ENCODE peak calls at places on chromosomes 2 and 18, in eight cellular contexts. Q is esophagus muscularis mucosa, B is right atrium auricular region, V is lower leg skin, S is fibroblast of mammary gland, I is H9, Y is BJ, C is psoas muscle. L is an unnamed sample.

GRCh38 chr2:130183500-130184373 is 1.7 kb downstream of the MZT2B start:
- DNase-seq in Q (no peak), B (no peak), V (no peak), S (peak; percentile 35), I (no peak), Y (no peak), C (peak; percentile 32), L (peak; percentile 43)

GRCh38 chr2:96819876-96820511 is 3.9 kb downstream of the CNNM3 start:
- DNase-seq in Q (no peak), B (no peak), V (no peak), S (no peak), I (no peak), Y (no peak), C (no peak), L (no peak)

GRCh38 chr2:200101862-200102261 is 146.5 kb downstream of the MAIP1 start:
- DNase-seq in Q (no peak), B (no peak), V (no peak), S (no peak), I (no peak), Y (no peak), C (no peak), L (no peak)

GRCh38 chr2:160096414-160096813 is 34.0 kb upstream of the PLA2R1 start:
- DNase-seq in Q (no peak), B (no peak), V (no peak), S (no peak), I (no peak), Y (no peak), C (no peak), L (no peak)

GRCh38 chr2:237866119-237866621 is 6.7 kb downstream of the RAMP1 start:
- DNase-seq in Q (peak; percentile 75), B (peak; percentile 49), V (no peak), S (peak; percentile 48), I (no peak), Y (no peak), C (no peak), L (no peak)

GRCh38 chr2:18219676-18220075 is 340.8 kb downstream of the RDH14 start:
- DNase-seq in Q (no peak), B (no peak), V (no peak), S (peak; percentile 5), I (no peak), Y (no peak), C (no peak), L (no peak)

GRCh38 chr2:121479882-121480522 is 50.7 kb upstream of the RNU4ATAC start:
- DNase-seq in Q (no peak), B (no peak), V (no peak), S (peak; percentile 36), I (peak; percentile 49), Y (no peak), C (no peak), L (no peak)

GRCh38 chr2:108026095-108026794 is 39.9 kb downstream of the SLC5A7 start:
- DNase-seq in Q (no peak), B (no peak), V (no peak), S (no peak), I (no peak), Y (no peak), C (no peak), L (no peak)

GRCh38 chr2:76985387-76986136 is 536.6 kb downstream of the LRRTM4 start:
- DNase-seq in Q (no peak), B (no peak), V (no peak), S (no peak), I (no peak), Y (no peak), C (no peak), L (no peak)

GRCh38 chr2:181077128-181077709 is 96.8 kb downstream of the UBE2E3 start:
- DNase-seq in Q (no peak), B (no peak), V (no peak), S (peak; percentile 67), I (no peak), Y (no peak), C (no peak), L (no peak)

GRCh38 chr2:219551863-219552381 is 8.1 kb downstream of the TMEM198 start:
- DNase-seq in Q (no peak), B (peak; percentile 62), V (no peak), S (no peak), I (peak; percentile 94), Y (no peak), C (no peak), L (no peak)

GRCh38 chr2:46829240-46829970 is 86.2 kb downstream of the MCFD2 start:
- DNase-seq in Q (no peak), B (no peak), V (no peak), S (no peak), I (no peak), Y (no peak), C (no peak), L (no peak)

GRCh38 chr18:47050468-47050867 is 15.0 kb upstream of the ELOA2 start:
- DNase-seq in Q (no peak), B (no peak), V (no peak), S (peak; percentile 68), I (no peak), Y (no peak), C (no peak), L (no peak)

GRCh38 chr2:207448006-207448405 is 81.8 kb upstream of the CREB1 start:
- DNase-seq in Q (no peak), B (no peak), V (no peak), S (no peak), I (no peak), Y (no peak), C (no peak), L (no peak)

GRCh38 chr18:54906636-54907180 is 52.6 kb downstream of the CCDC68 start:
- DNase-seq in Q (no peak), B (no peak), V (no peak), S (peak; percentile 6), I (no peak), Y (peak; percentile 76), C (no peak), L (no peak)

GRCh38 chr2:240522406-240522805 is 35.4 kb downstream of the ANKMY1 start:
- DNase-seq in Q (no peak), B (no peak), V (no peak), S (no peak), I (no peak), Y (no peak), C (no peak), L (no peak)

GRCh38 chr2:20563251-20563650 is 87.6 kb downstream of the HS1BP3 start:
- DNase-seq in Q (no peak), B (no peak), V (no peak), S (no peak), I (no peak), Y (no peak), C (no peak), L (no peak)

GRCh38 chr18:65477450-65477849 is 273.4 kb upstream of the CDH7 start:
- DNase-seq in Q (no peak), B (no peak), V (no peak), S (no peak), I (no peak), Y (no peak), C (no peak), L (no peak)

GRCh38 chr18:13028869-13029268 is 37.7 kb downstream of the CEP192 start:
- DNase-seq in Q (no peak), B (no peak), V (no peak), S (no peak), I (no peak), Y (no peak), C (no peak), L (peak; percentile 37)

DNA sequence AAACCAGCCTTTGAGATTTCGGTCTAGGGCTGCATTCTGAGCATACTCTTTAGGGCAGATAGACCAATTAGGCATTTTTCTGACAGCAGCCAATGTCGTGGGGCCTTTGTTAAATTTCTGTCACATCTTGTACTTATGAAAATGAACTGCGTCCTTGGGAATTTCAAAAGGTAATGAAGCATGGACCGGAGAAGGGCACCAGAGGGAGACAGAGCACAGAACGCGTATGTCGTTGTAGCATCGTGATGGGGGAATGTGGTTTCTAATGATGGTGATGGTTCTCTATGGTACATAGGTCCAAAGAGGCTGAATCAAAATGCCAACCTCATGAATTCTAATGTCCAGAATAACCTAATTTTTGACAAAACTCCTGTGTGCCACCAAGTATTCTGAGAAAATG is 483.9 kb upstream of the CRIM1 start:
- DNase-seq in Q (no peak), B (no peak), V (no peak), S (peak; percentile 0), I (no peak), Y (no peak), C (no peak), L (no peak)
- TF ChIP-seq CTCF in Q (no peak), B (no peak), V (no peak), S (peak; percentile 6), I (peak; percentile 54), Y (peak; percentile 11), C (no peak), L (no peak)

GRCh38 chr2:101196220-101196661 is 45.1 kb upstream of the TBC1D8 start:
- DNase-seq in Q (no peak), B (no peak), V (no peak), S (no peak), I (no peak), Y (no peak), C (no peak), L (no peak)
- TF ChIP-seq CTCF in Q (no peak), B (no peak), V (no peak), S (no peak), I (no peak), Y (no peak), C (no peak), L (no peak)

DNA sequence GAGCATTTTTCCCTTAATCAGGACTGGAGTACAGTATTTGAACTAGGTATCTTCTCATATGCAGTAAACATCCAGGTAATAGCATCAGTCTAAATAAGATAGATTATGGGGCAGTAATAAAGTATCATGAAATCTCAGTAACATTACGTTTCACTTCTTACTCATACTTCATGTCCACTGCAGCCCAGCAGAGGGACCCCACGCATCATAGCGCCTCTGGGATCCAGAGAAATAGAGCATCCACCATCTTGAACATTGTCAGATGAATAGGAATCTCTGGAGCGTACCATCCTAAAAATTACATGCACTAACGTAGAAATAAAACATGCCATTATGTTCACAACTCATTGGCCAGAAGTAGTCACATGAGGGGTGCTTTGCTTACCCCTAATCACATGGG is 499.0 kb downstream of the CPS1 start:
- DNase-seq in Q (no peak), B (no peak), V (no peak), S (no peak), I (peak; percentile 36), Y (no peak), C (no peak), L (no peak)
- TF ChIP-seq CTCF in Q (no peak), B (no peak), V (no peak), S (peak; percentile 15), I (peak; percentile 67), Y (no peak), C (no peak), L (peak; percentile 13)

GRCh38 chr18:23054553-23054952 is 80.7 kb upstream of the CABLES1 start:
- DNase-seq in Q (no peak), B (no peak), V (no peak), S (no peak), I (no peak), Y (no peak), C (no peak), L (no peak)

GRCh38 chr18:23049698-23050373 is 85.4 kb upstream of the CABLES1 start:
- DNase-seq in Q (no peak), B (no peak), V (no peak), S (no peak), I (no peak), Y (no peak), C (no peak), L (no peak)

GRCh38 chr18:23056315-23056714 is 79.0 kb upstream of the CABLES1 start:
- DNase-seq in Q (no peak), B (no peak), V (no peak), S (no peak), I (no peak), Y (no peak), C (no peak), L (no peak)

GRCh38 chr18:23057096-23057495 is 78.2 kb upstream of the CABLES1 start:
- DNase-seq in Q (no peak), B (no peak), V (no peak), S (no peak), I (no peak), Y (no peak), C (no peak), L (no peak)

GRCh38 chr18:23053756-23054457 is 81.4 kb upstream of the CABLES1 start:
- DNase-seq in Q (no peak), B (no peak), V (no peak), S (peak; percentile 62), I (peak; percentile 87), Y (no peak), C (no peak), L (no peak)
- TF ChIP-seq CTCF in Q (no peak), B (no peak), V (no peak), S (peak; percentile 35), I (peak; percentile 71), Y (peak; percentile 31), C (no peak), L (peak; percentile 24)